ENCODE peak calls at places on chromosome X, in ten cellular contexts. R, E, M, V, T, J, K, O, X and Y are unnamed samples.

GRCh38 chrX:109889289-109890006 is 113.5 kb upstream of the TMEM164 start:
- DNase-seq in X (no peak), O (peak; percentile 13), T (no peak), K (no peak), J (no peak), R (no peak), E (no peak), M (no peak), V (peak; percentile 45), Y (no peak)

GRCh38 chrX:34716322-34716721 is 59.2 kb upstream of the TMEM47 start:
- DNase-seq in V (peak; percentile 2), E (no peak), X (peak; percentile 1), K (no peak), J (no peak), R (no peak), M (no peak), T (no peak), O (no peak), Y (no peak)

GRCh38 chrX:118536687-118537461 is 41.3 kb downstream of the DOCK11 start:
- DNase-seq in X (no peak), V (peak; percentile 46), E (no peak), R (peak; percentile 13), O (no peak), M (peak; percentile 14), T (no peak), J (no peak), K (no peak), Y (no peak)

GRCh38 chrX:30610050-30610449 is 32.5 kb upstream of the TASL start:
- DNase-seq in M (no peak), T (no peak), J (no peak), V (no peak), K (no peak), R (no peak), E (no peak), X (peak; percentile 16), O (no peak), Y (no peak)

GRCh38 chrX:15678339-15678738 is 13.7 kb upstream of the CLTRN start:
- DNase-seq in X (no peak), M (no peak), K (no peak), R (no peak), J (no peak), T (no peak), V (no peak), O (no peak), E (no peak), Y (no peak)

GRCh38 chrX:9333873-9334272 is 131.0 kb upstream of the TBL1X start:
- DNase-seq in O (no peak), E (no peak), M (no peak), X (no peak), K (no peak), V (no peak), T (no peak), R (no peak), J (no peak), Y (no peak)

GRCh38 chrX:46381630-46382029 is 163.6 kb downstream of the ZNF674 start:
- DNase-seq in R (peak; percentile 0), E (peak; percentile 33), M (no peak), K (no peak), T (no peak), O (no peak), J (no peak), V (peak; percentile 28), X (peak; percentile 33), Y (no peak)

GRCh38 chrX:106728337-106728736 is 1.8 kb downstream of the RNF128 start:
- DNase-seq in R (no peak), J (no peak), M (no peak), V (no peak), K (no peak), O (no peak), T (no peak), E (no peak), X (peak; percentile 32), Y (no peak)

GRCh38 chrX:38860106-38861013 is 59.1 kb downstream of the MID1IP1 start:
- DNase-seq in J (no peak), E (no peak), R (no peak), X (no peak), T (no peak), V (no peak), M (no peak), O (no peak), K (no peak), Y (no peak)

GRCh38 chrX:104324871-104325585 is 70.3 kb upstream of the ESX1 start:
- DNase-seq in J (no peak), K (no peak), M (no peak), T (no peak), O (no peak), X (peak; percentile 80), R (no peak), E (no peak), V (no peak), Y (no peak)

GRCh38 chrX:18725316-18725943 is 18.0 kb downstream of the PPEF1 start:
- DNase-seq in V (no peak), K (no peak), M (no peak), O (no peak), X (no peak), T (no peak), R (no peak), E (no peak), J (no peak), Y (no peak)

GRCh38 chrX:23871905-23872546 is 35.7 kb downstream of the APOO start:
- DNase-seq in X (no peak), E (no peak), T (no peak), O (no peak), V (no peak), K (no peak), J (no peak), R (no peak), M (no peak), Y (no peak)

GRCh38 chrX:155071694-155072215 is 447 bp downstream of the BRCC3 start:
- DNase-seq in V (no peak), O (no peak), T (no peak), X (no peak), K (no peak), J (no peak), R (no peak), M (no peak), E (no peak), Y (no peak)

GRCh38 chrX:71930298-71930697 is 19.7 kb downstream of the NHSL2 start:
- DNase-seq in J (no peak), V (peak; percentile 52), M (no peak), R (no peak), T (no peak), K (no peak), O (no peak), E (no peak), X (no peak), Y (no peak)

GRCh38 chrX:63929608-63930007 is 144.6 kb upstream of the ARHGEF9 start:
- DNase-seq in J (no peak), T (no peak), M (no peak), V (no peak), X (no peak), R (no peak), E (no peak), K (no peak), O (no peak), Y (no peak)

GRCh38 chrX:45524296-45524695 is 323.6 kb upstream of the DIPK2B start:
- DNase-seq in K (no peak), E (no peak), M (no peak), R (no peak), X (peak; percentile 67), O (no peak), T (no peak), V (peak; percentile 86), J (peak; percentile 20), Y (peak; percentile 70)

GRCh38 chrX:56728752-56729151 is 291 bp upstream of the NBDY start:
- DNase-seq in J (no peak), T (peak; percentile 4), X (no peak), M (peak; percentile 4), E (no peak), R (no peak), V (peak; percentile 26), O (no peak), K (no peak), Y (no peak)

GRCh38 chrX:38817004-38817703 is 15.9 kb downstream of the MID1IP1 start:
- DNase-seq in O (no peak), V (peak; percentile 73), T (peak; percentile 66), J (no peak), K (no peak), X (peak; percentile 33), E (no peak), M (no peak), R (no peak), Y (no peak)

GRCh38 chrX:13473666-13474516 is 95.5 kb upstream of the EGFL6 start:
- DNase-seq in R (no peak), V (peak; percentile 33), E (no peak), O (no peak), K (no peak), T (peak; percentile 20), X (no peak), M (no peak), J (no peak), Y (no peak)
- H3K4me3 ChIP-seq in R (peak overlapping the region; percentile 54), V (no peak overlapping the region), E (no peak overlapping the region), O (no peak overlapping the region), K (peak overlapping the region; percentile 2), T (no peak overlapping the region), X (no peak overlapping the region), M (no peak overlapping the region), J (no peak overlapping the region), Y (no peak overlapping the region)

DNA sequence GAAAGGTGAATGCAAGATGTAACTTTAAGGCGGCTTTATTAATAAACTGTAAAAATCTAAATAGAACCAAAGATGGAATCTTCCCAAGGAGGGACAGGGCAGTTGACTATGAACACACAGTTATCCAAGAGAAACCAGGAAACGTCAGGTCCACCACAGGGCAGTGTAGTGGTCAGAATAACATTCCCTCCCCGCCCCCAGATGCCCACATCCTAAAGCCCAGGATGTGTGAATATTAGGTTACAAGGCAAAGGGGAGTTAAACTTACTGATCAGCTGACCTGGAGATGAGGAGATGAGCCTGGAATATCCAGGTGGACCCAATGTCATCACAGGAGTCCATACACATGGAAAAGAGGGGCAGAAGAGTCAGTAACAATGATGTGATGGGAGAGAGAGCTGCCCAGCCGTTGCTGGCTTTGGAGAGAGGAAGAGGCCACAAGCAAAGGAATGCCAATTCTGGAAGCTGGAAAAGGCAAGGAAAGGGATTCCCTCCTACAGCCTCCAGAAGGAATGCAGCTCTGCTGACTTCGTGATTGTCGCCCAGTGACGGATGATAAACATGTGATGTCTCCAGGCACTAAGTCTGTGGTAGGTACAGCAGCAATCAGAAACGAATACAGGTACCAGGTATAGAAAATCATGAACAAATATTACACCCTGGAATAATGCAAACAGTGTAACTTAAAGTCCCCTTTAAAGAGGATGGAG is 5.2 kb downstream of the SH3KBP1 start:
- DNase-seq in M (no peak), J (no peak), R (no peak), T (no peak), V (no peak), O (no peak), K (no peak), E (no peak), X (no peak), Y (no peak)
- H3K4me3 ChIP-seq in M (no peak overlapping the region), J (no peak overlapping the region), R (no peak overlapping the region), T (no peak overlapping the region), V (no peak overlapping the region), O (no peak overlapping the region), K (no peak overlapping the region), E (no peak overlapping the region), X (no peak overlapping the region), Y (no peak overlapping the region)

GRCh38 chrX:40100537-40101429 is 3.0 kb upstream of the BCOR start:
- DNase-seq in M (no peak), J (no peak), K (no peak), V (no peak), E (peak; percentile 60), T (no peak), X (no peak), O (no peak), R (no peak), Y (no peak)
- H3K4me3 ChIP-seq in M (no peak overlapping the region), J (no peak overlapping the region), K (no peak overlapping the region), V (no peak overlapping the region), E (peak overlapping the region; percentile 39), T (no peak overlapping the region), X (no peak overlapping the region), O (no peak overlapping the region), R (no peak overlapping the region), Y (no peak overlapping the region)

GRCh38 chrX:69179380-69179911 is 14.2 kb upstream of the PJA1 start:
- DNase-seq in X (no peak), V (peak; percentile 14), E (peak; percentile 50), K (no peak), R (no peak), M (no peak), T (no peak), J (peak; percentile 1), O (no peak), Y (no peak)
- H3K4me3 ChIP-seq in X (no peak overlapping the region), V (no peak overlapping the region), E (no peak overlapping the region), K (no peak overlapping the region), R (no peak overlapping the region), M (no peak overlapping the region), T (no peak overlapping the region), J (no peak overlapping the region), O (no peak overlapping the region), Y (no peak overlapping the region)